ENCODE peak calls at places on chromosomes 13 and 19, in five cellular contexts. W, X, K, Y and V are unnamed samples.

GRCh38 chr19:7494416-7495098 is 5.7 kb upstream of the PEX11G start:
- DNase-seq in K (peak), X (no peak), Y (no peak), W (peak), V (peak)

GRCh38 chr13:30276178-30276577 is 31.2 kb downstream of the KATNAL1 start:
- DNase-seq in Y (no peak), K (no peak), W (no peak), X (peak), V (no peak)

GRCh38 chr13:113943821-113944565 is 29.9 kb downstream of the C13orf46 start:
- DNase-seq in W (no peak), K (no peak), Y (peak), X (no peak), V (no peak)

GRCh38 chr19:54209748-54210494 is 9.3 kb downstream of the RPS9 start:
- DNase-seq in W (peak), Y (peak), K (peak), X (no peak), V (peak)

GRCh38 chr19:53881482-53882390 is at the start of gene PRKCG:
- DNase-seq in Y (no peak), K (no peak), X (peak), W (no peak), V (no peak)

GRCh38 chr19:15381864-15382263 is 2.3 kb upstream of the AKAP8 start:
- DNase-seq in K (no peak), W (no peak), X (no peak), Y (no peak), V (no peak)

GRCh38 chr19:15015946-15016542 is 33.2 kb upstream of the CASP14 start:
- DNase-seq in Y (no peak), W (peak), X (no peak), K (no peak), V (peak)

GRCh38 chr19:3372413-3372812 is 6.0 kb downstream of the NFIC start:
- DNase-seq in Y (no peak), X (no peak), W (no peak), K (no peak), V (no peak)

GRCh38 chr19:7739801-7740659 is 7.3 kb downstream of the CD209 start:
- DNase-seq in X (no peak), K (no peak), W (no peak), Y (no peak), V (no peak)

GRCh38 chr19:46716013-46716671 is 772 bp downstream of the PRKD2 start:
- DNase-seq in Y (no peak), X (no peak), K (no peak), W (no peak), V (no peak)

GRCh38 chr13:29436721-29437250 is 158.7 kb downstream of the SLC7A1 start:
- DNase-seq in W (no peak), K (no peak), Y (no peak), X (no peak), V (peak)

GRCh38 chr13:112627161-112627560 is 39.2 kb upstream of the TUBGCP3 start:
- DNase-seq in Y (no peak), X (no peak), W (no peak), K (no peak), V (no peak)

GRCh38 chr13:51814825-51815650 is 11.1 kb upstream of the DHRS12 start:
- DNase-seq in K (peak), W (peak), X (peak), Y (no peak), V (peak)

GRCh38 chr13:31043891-31044657 is 111.6 kb downstream of the TEX26 start:
- DNase-seq in X (peak), K (peak), Y (peak), W (peak), V (peak)

GRCh38 chr13:34733720-34734119 is 208.3 kb upstream of the NBEA start:
- DNase-seq in X (no peak), K (no peak), Y (no peak), W (peak), V (peak)

DNA sequence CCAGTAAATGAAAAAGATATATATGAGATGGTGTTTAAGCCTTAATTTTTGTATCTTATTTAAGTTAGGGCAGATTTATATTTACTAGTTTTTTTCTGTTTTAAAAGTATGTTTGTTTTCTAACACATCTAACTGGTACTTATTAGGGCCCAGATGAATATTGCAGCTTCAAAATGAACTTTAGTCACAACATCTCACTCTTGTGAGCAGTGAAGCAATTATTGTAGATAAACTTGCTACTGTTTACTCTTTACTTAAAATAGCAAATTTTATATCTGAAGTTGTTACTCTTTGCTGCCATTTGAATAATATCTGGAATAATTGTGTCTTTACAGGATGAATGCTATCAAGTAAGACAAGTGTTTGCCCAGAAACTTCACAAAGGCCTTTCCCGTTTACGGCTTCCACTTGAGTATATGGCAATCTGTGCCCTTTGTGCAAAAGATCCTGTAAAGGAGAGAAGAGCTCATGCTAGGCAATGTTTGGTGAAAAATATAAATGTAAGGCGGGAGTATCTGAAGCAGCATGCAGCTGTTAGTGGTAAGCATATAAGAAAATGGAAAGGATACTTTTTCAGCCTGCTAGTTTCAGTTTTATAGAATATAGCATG is 166.8 kb downstream of the PDS5B start:
- DNase-seq in K (no peak), W (no peak), Y (no peak), X (no peak), V (no peak)
- TF ChIP-seq CTCF in K (no peak), W (no peak), Y (no peak), X (no peak), V (no peak)

GRCh38 chr19:34308381-34309367 is 54.3 kb downstream of the GARRE1 start:
- DNase-seq in W (no peak), K (no peak), X (peak), Y (no peak), V (peak)

GRCh38 chr19:34306824-34307223 is 52.5 kb downstream of the GARRE1 start:
- DNase-seq in K (no peak), X (no peak), Y (no peak), W (no peak), V (no peak)

GRCh38 chr19:34309368-34310138 is 55.2 kb downstream of the GARRE1 start:
- DNase-seq in W (no peak), X (no peak), K (no peak), Y (no peak), V (no peak)

GRCh38 chr19:34306213-34306661 is 51.9 kb downstream of the GARRE1 start:
- DNase-seq in K (no peak), X (no peak), Y (no peak), W (no peak), V (no peak)

DNA sequence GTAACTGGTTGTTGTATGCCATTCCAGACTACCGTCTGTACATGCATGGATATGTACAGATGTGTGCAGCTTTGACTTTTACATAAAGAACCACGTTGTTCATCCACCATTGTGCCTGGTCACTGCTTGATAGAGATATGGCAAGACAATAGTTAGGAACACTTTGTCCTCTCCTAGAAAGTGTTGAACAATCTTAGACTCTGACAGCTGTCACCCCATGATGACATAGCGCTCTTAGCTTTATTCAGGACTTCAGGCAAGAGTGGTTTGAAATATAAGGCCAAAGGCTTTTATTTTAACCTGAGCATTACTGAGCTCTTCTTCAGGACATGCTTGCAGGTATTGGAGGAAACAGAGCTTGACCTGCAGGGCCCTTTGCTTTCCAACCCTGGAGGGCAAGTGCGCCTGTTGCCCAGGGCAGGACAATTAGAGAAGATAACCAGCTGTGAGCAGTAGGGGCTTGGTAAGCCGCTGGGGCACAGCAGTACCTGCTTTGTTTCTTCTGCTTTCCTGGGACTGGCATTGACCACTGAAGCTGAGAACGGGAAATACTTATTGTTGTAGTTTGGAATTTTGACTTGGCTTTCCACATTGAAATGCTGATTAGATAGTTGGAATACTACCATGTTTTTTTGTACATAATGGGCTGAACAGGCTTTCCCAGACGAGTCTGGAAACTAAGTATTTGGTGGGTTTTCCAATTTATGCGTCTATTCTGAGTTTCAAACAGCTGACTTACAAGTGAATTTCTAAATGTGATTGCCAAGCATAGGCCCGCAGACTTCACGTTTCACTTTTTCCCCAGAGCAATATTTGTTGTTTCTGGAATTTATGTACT is 51.1 kb downstream of the GARRE1 start:
- DNase-seq in W (no peak), X (no peak), K (no peak), Y (no peak), V (no peak)
- H3K4me3 ChIP-seq in W (no peak), X (no peak), K (no peak), Y (peak), V (no peak)

GRCh38 chr13:75258159-75258782 is 223.7 kb downstream of the TBC1D4 start:
- DNase-seq in K (no peak), W (peak), Y (no peak), X (no peak), V (peak)
- TF ChIP-seq CTCF in K (peak), W (peak), Y (peak), X (peak), V (peak)

GRCh38 chr13:80337011-80337688 is 3.8 kb downstream of the SPRY2 start:
- DNase-seq in X (no peak), K (no peak), W (no peak), Y (no peak), V (peak)
- H3K4me3 ChIP-seq in X (no peak), K (peak), W (peak), Y (peak), V (peak)

GRCh38 chr19:4373601-4374441 is 26.5 kb downstream of the SH3GL1 start:
- DNase-seq in Y (no peak), K (peak), X (no peak), W (no peak), V (peak)

GRCh38 chr19:4375620-4376228 is 24.6 kb downstream of the SH3GL1 start:
- DNase-seq in K (no peak), W (peak), Y (no peak), X (peak), V (peak)

GRCh38 chr19:4372630-4373367 is 27.5 kb downstream of the SH3GL1 start:
- DNase-seq in Y (no peak), K (no peak), X (no peak), W (no peak), V (no peak)

GRCh38 chr19:4375164-4375619 is 25.2 kb downstream of the SH3GL1 start:
- DNase-seq in Y (no peak), K (no peak), W (no peak), X (no peak), V (no peak)

GRCh38 chr19:4374451-4375163 is 25.7 kb downstream of the SH3GL1 start:
- DNase-seq in Y (peak), K (peak), W (peak), X (no peak), V (peak)
- TF ChIP-seq CTCF in Y (peak), K (no peak), W (no peak), X (no peak), V (no peak)

DNA sequence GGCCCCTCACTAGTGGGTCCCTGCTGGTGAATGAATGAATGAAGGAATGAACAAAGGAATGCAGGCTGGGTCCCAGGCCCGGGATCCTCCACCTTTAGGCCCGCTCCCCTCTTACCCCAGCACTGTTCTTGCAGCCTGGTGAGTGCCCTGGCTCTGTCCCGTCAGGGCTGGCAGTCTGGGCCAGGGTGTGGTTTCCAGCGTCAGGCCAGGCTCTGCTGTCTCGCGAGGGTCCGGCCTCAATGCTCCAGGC is 317 bp downstream of the LYL1 start:
- DNase-seq in X (no peak), W (no peak), Y (no peak), K (no peak), V (peak)
- H3K4me3 ChIP-seq in X (peak), W (peak), Y (peak), K (peak), V (peak)

GRCh38 chr19:57068326-57068725 is 51.5 kb upstream of the USP29 start:
- DNase-seq in X (no peak), K (no peak), W (no peak), Y (no peak), V (no peak)

GRCh38 chr19:57071414-57071813 is 48.4 kb upstream of the USP29 start:
- DNase-seq in X (no peak), Y (no peak), K (no peak), W (no peak), V (no peak)

GRCh38 chr19:57067440-57067839 is 52.3 kb upstream of the USP29 start:
- DNase-seq in K (no peak), Y (no peak), X (no peak), W (no peak), V (no peak)

GRCh38 chr19:57068921-57069697 is 50.7 kb upstream of the USP29 start:
- DNase-seq in X (no peak), K (no peak), W (no peak), Y (no peak), V (no peak)
- TF ChIP-seq CTCF in X (no peak), K (no peak), W (no peak), Y (no peak), V (no peak)

GRCh38 chr19:29271911-29272310 is 59.0 kb upstream of the UQCRFS1 start:
- DNase-seq in W (no peak), X (no peak), K (no peak), Y (no peak), V (no peak)
- H3K4me3 ChIP-seq in W (no peak), X (no peak), K (no peak), Y (no peak), V (no peak)